ENCODE peak calls at places on chromosome 13, in four cellular contexts. One of them, this sample, is unnamed.

GRCh38 chr13:51768378-51768921 is 35.5 kb downstream of the DHRS12 start:
- DNase-seq in H1: peak
- DNase-seq in K562: no peak
- DNase-seq in GM12878: no peak
- DNase-seq in this sample: no peak

GRCh38 chr13:90197722-90198121 is 1149.8 kb upstream of the MIR17HG start:
- DNase-seq in H1: no peak
- DNase-seq in K562: no peak
- DNase-seq in GM12878: no peak
- DNase-seq in this sample: no peak

GRCh38 chr13:81487151-81487550 is 1146.2 kb upstream of the SPRY2 start:
- DNase-seq in H1: peak
- DNase-seq in K562: no peak
- DNase-seq in GM12878: no peak
- DNase-seq in this sample: peak

GRCh38 chr13:49454388-49455015 is 10.4 kb downstream of the SETDB2 start:
- DNase-seq in H1: no peak
- DNase-seq in K562: no peak
- DNase-seq in GM12878: no peak
- DNase-seq in this sample: no peak

GRCh38 chr13:98976941-98977340 is 923 bp downstream of the DOCK9 start:
- DNase-seq in H1: no peak
- DNase-seq in K562: no peak
- DNase-seq in GM12878: no peak
- DNase-seq in this sample: no peak

GRCh38 chr13:23146811-23147245 is 34.0 kb upstream of the SGCG start:
- DNase-seq in H1: no peak
- DNase-seq in K562: no peak
- DNase-seq in GM12878: no peak
- DNase-seq in this sample: no peak

GRCh38 chr13:105979586-105979985 is 555.9 kb downstream of the EFNB2 start:
- DNase-seq in H1: no peak
- DNase-seq in K562: no peak
- DNase-seq in GM12878: no peak
- DNase-seq in this sample: no peak

GRCh38 chr13:74214321-74214720 is 80.1 kb upstream of the KLF12 start:
- DNase-seq in H1: no peak
- DNase-seq in K562: no peak
- DNase-seq in GM12878: no peak
- DNase-seq in this sample: no peak

GRCh38 chr13:40319699-40320586 is 346.5 kb downstream of the FOXO1 start:
- DNase-seq in H1: no peak
- DNase-seq in K562: no peak
- DNase-seq in GM12878: no peak
- DNase-seq in this sample: no peak

GRCh38 chr13:71871180-71871754 is 4.3 kb upstream of the DACH1 start:
- DNase-seq in H1: no peak
- DNase-seq in K562: no peak
- DNase-seq in GM12878: no peak
- DNase-seq in this sample: no peak

GRCh38 chr13:98795220-98795619 is 42.7 kb upstream of the SLC15A1 start:
- DNase-seq in H1: peak
- DNase-seq in K562: no peak
- DNase-seq in GM12878: no peak
- DNase-seq in this sample: no peak

GRCh38 chr13:52003551-52003950 is 7.7 kb downstream of the ATP7B start:
- DNase-seq in H1: no peak
- DNase-seq in K562: no peak
- DNase-seq in GM12878: no peak
- DNase-seq in this sample: no peak

GRCh38 chr13:39016087-39016486 is 21.8 kb downstream of the PROSER1 start:
- DNase-seq in H1: no peak
- DNase-seq in K562: no peak
- DNase-seq in GM12878: no peak
- DNase-seq in this sample: no peak

GRCh38 chr13:91592050-91593014 is 193.9 kb downstream of the GPC5 start:
- DNase-seq in H1: no peak
- DNase-seq in K562: no peak
- DNase-seq in GM12878: no peak
- DNase-seq in this sample: no peak

GRCh38 chr13:85693889-85694511 is 105.2 kb downstream of the SLITRK6 start:
- DNase-seq in H1: no peak
- DNase-seq in K562: no peak
- DNase-seq in GM12878: no peak
- DNase-seq in this sample: no peak

GRCh38 chr13:46728777-46729176 is 68.2 kb downstream of the ESD start:
- DNase-seq in H1: no peak
- DNase-seq in K562: peak
- DNase-seq in GM12878: no peak
- DNase-seq in this sample: peak

GRCh38 chr13:79548886-79549285 is 67.9 kb downstream of the NDFIP2 start:
- DNase-seq in H1: no peak
- DNase-seq in K562: no peak
- DNase-seq in GM12878: no peak
- DNase-seq in this sample: no peak

GRCh38 chr13:69935043-69935442 is 172.6 kb upstream of the ATXN8OS start:
- DNase-seq in H1: no peak
- DNase-seq in K562: no peak
- DNase-seq in GM12878: no peak
- DNase-seq in this sample: peak

GRCh38 chr13:74133657-74134201 is 475 bp downstream of the KLF12 start:
- DNase-seq in H1: peak
- DNase-seq in K562: no peak
- DNase-seq in GM12878: peak
- DNase-seq in this sample: peak

GRCh38 chr13:51453959-51454703 is 1.3 kb upstream of the INTS6 start:
- DNase-seq in H1: no peak
- DNase-seq in K562: peak
- DNase-seq in GM12878: no peak
- DNase-seq in this sample: no peak

GRCh38 chr13:30019648-30020626 is 169.5 kb upstream of the UBL3 start:
- DNase-seq in H1: no peak
- DNase-seq in K562: no peak
- DNase-seq in GM12878: no peak
- DNase-seq in this sample: no peak

DNA sequence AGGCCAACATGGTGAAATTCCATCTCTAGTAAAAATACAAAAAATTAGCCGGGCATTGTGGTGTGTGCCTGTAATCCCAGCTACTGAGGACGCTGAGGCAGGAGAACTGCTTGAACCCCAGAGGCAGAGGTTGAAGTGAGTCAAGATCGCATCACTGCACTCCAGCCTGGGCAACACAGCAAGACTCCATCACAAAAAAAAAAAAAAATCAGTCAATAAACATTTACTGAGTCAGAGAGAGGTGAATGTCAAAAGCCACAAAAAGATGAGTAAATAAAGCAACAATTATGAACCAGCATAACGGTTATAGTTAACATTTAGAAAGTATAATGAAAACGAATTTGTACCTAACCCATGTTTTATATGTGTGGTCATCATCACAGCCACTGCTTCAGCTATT is 23.1 kb downstream of the PSPC1 start:
- DNase-seq in H1: no peak
- DNase-seq in K562: no peak
- DNase-seq in GM12878: no peak
- DNase-seq in this sample: no peak
- TF ChIP-seq KDM1A in H1: no peak
- TF ChIP-seq KDM1A in K562: no peak
- TF ChIP-seq KDM1A in GM12878: no peak
- TF ChIP-seq KDM1A in this sample: no peak

DNA sequence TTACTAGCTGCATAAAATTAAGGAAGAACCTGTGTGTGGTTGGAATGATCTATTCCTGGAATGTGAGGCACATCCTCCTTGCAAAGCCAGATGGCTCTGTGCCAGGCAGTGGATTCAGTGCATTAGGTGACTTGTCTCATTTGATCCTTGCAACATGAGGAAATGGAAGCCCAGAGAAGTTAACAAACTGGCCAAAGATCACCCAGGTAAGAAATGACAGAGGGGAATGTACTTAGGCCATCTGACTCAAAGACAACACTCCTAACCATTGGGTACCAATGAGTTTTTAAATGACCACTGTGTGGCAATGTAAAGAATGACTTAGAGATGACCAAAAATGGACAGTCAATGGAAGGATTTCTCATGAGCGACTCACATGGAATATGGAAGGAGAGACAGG is 114.2 kb upstream of the RXFP2 start:
- DNase-seq in H1: no peak
- DNase-seq in K562: no peak
- DNase-seq in GM12878: no peak
- DNase-seq in this sample: no peak
- TF ChIP-seq SIN3A in H1: no peak
- TF ChIP-seq SIN3A in K562: no peak
- TF ChIP-seq SIN3A in GM12878: no peak
- TF ChIP-seq SIN3A in this sample: no peak

DNA sequence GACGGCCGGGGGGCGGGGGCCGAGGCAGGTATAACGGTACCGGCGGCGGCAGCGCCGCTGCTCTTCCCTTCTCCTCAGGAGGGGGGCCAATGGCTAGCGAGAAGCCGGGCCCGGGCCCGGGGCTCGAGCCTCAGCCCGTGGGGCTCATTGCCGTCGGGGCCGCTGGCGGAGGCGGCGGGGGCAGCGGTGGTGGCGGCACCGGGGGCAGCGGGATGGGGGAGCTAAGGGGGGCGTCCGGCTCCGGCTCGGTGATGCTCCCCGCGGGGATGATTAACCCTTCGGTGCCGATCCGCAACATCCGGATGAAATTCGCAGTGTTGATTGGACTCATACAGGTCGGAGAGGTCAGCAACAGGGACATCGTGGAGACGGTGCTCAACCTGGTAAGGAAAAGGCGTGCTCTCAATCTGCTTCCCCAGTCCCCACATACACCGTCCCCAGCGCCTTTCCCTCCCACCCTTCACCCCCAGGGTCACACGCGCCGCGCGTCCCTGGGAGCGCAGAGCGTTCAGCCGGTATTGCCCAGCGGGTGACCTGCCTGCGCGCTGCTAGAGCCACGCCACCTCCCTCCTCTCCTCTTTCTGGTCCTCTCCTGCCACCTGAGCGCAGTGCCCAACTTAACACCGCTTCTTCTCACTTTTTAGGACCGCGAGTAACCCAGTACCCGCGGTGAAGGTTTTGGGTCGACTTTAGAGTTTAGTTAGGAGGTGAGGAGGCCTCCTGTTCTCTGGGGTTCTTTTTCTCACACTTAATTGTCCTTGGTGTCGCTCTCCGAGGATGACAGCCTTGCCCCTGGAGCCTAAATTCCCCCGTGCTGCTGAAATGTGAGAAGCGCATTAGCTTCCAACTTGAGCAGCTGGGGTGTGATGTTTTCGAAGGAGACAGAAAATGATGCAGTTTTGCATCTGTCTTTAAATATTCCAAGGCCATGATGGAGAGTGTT is 933 bp downstream of the NBEA start:
- DNase-seq in H1: peak
- DNase-seq in K562: no peak
- DNase-seq in GM12878: no peak
- DNase-seq in this sample: no peak
- TF ChIP-seq KDM1A in H1: no peak
- TF ChIP-seq KDM1A in K562: no peak
- TF ChIP-seq KDM1A in GM12878: no peak
- TF ChIP-seq KDM1A in this sample: no peak

GRCh38 chr13:26998265-26998664 is 173.3 kb downstream of the USP12 start:
- DNase-seq in H1: no peak
- DNase-seq in K562: no peak
- DNase-seq in GM12878: no peak
- DNase-seq in this sample: no peak
- TF ChIP-seq SIN3A in H1: no peak
- TF ChIP-seq SIN3A in K562: no peak
- TF ChIP-seq SIN3A in GM12878: no peak
- TF ChIP-seq SIN3A in this sample: no peak

DNA sequence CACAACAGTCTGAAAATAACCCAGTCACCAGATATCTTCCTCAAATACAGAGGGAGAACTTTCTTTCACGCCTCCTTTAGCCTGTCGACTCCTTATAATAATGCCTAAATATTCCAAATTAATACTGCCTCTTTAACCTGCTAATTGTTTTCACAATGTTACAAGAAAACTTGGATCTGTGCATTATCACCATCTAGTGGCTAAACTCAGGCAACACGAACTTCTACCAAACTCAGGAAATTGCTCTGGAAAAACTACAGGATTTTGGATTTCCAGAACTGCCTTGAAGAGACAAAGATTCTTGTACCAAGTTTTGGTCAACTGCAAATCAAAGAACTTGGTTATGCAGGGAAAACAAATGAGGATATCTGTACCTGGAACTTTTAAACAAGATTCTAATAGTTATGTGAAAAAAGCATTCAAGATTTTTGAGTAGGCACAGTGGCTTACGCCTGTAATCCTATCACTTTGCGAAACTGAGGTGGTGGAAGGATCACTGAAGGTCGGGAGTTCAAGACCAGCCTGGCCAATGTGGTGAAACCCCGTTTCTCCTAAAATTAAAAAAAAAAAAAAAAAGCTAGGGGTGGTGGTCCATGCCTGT is 10.8 kb downstream of the CLN5 start:
- DNase-seq in H1: no peak
- DNase-seq in K562: peak
- DNase-seq in GM12878: no peak
- DNase-seq in this sample: peak
- TF ChIP-seq KDM1A in H1: no peak
- TF ChIP-seq KDM1A in K562: no peak
- TF ChIP-seq KDM1A in GM12878: no peak
- TF ChIP-seq KDM1A in this sample: no peak

GRCh38 chr13:110853235-110853721 is 61.6 kb downstream of the ANKRD10 start:
- DNase-seq in H1: peak
- DNase-seq in K562: no peak
- DNase-seq in GM12878: no peak
- DNase-seq in this sample: no peak

GRCh38 chr13:110855363-110855762 is 59.5 kb downstream of the ANKRD10 start:
- DNase-seq in H1: no peak
- DNase-seq in K562: no peak
- DNase-seq in GM12878: no peak
- DNase-seq in this sample: no peak

GRCh38 chr13:110854866-110855265 is 60.0 kb downstream of the ANKRD10 start:
- DNase-seq in H1: peak
- DNase-seq in K562: no peak
- DNase-seq in GM12878: no peak
- DNase-seq in this sample: no peak

GRCh38 chr13:110860986-110861385 is 53.9 kb downstream of the ANKRD10 start:
- DNase-seq in H1: no peak
- DNase-seq in K562: no peak
- DNase-seq in GM12878: no peak
- DNase-seq in this sample: no peak

GRCh38 chr13:110856941-110857835 is 57.7 kb downstream of the ANKRD10 start:
- DNase-seq in H1: no peak
- DNase-seq in K562: no peak
- DNase-seq in GM12878: no peak
- DNase-seq in this sample: no peak
- TF ChIP-seq SIN3A in H1: no peak
- TF ChIP-seq SIN3A in K562: no peak
- TF ChIP-seq SIN3A in GM12878: no peak
- TF ChIP-seq SIN3A in this sample: no peak

GRCh38 chr13:44054525-44054924 is 174.8 kb downstream of the LACC1 start:
- DNase-seq in H1: no peak
- DNase-seq in K562: no peak
- DNase-seq in GM12878: no peak
- DNase-seq in this sample: no peak
- TF ChIP-seq KDM1A in H1: no peak
- TF ChIP-seq KDM1A in K562: no peak
- TF ChIP-seq KDM1A in GM12878: no peak
- TF ChIP-seq KDM1A in this sample: no peak